ENCODE peak calls at places on chromosome 4, in four cellular contexts. J is HepG2, M is GM12878, X is K562. Z is an unnamed sample.

GRCh38 chr4:105343523-105343931 is 130.3 kb downstream of the PPA2 start:
- DNase-seq in M (no peak), J (no peak), X (no peak), Z (no peak)

GRCh38 chr4:147874109-147874508 is 142.2 kb downstream of the ARHGAP10 start:
- DNase-seq in X (no peak), J (no peak), M (no peak), Z (no peak)

GRCh38 chr4:132587626-132588025 is 561.5 kb upstream of the PCDH10 start:
- DNase-seq in M (no peak), J (no peak), X (no peak), Z (no peak)

GRCh38 chr4:130820448-130820847 is 1724.5 kb downstream of the C4orf33 start:
- DNase-seq in M (no peak), X (no peak), J (no peak), Z (no peak)

GRCh38 chr4:27368781-27369180 is 508.1 kb downstream of the STIM2 start:
- DNase-seq in J (no peak), M (no peak), X (no peak), Z (no peak)

GRCh38 chr4:110033994-110034393 is 121.3 kb downstream of the EGF start:
- DNase-seq in J (no peak), M (peak), X (no peak), Z (no peak)

GRCh38 chr4:186844059-186844681 is 120.5 kb upstream of the FAT1 start:
- DNase-seq in J (no peak), M (no peak), X (peak), Z (no peak)

GRCh38 chr4:139770361-139770760 is 104.7 kb downstream of the MGST2 start:
- DNase-seq in M (no peak), X (no peak), J (no peak), Z (no peak)

GRCh38 chr4:56772134-56772533 is 49.4 kb downstream of the SPINK2 start:
- DNase-seq in X (no peak), J (no peak), M (no peak), Z (no peak)
- TF ChIP-seq YY1 in X (no peak), J (no peak), M (no peak), Z (no peak)

GRCh38 chr4:56910172-56910967 is 2.7 kb downstream of the REST start:
- DNase-seq in X (peak), M (no peak), J (no peak), Z (no peak)
- H3K4me3 ChIP-seq in X (peak), M (peak), J (peak), Z (peak)

DNA sequence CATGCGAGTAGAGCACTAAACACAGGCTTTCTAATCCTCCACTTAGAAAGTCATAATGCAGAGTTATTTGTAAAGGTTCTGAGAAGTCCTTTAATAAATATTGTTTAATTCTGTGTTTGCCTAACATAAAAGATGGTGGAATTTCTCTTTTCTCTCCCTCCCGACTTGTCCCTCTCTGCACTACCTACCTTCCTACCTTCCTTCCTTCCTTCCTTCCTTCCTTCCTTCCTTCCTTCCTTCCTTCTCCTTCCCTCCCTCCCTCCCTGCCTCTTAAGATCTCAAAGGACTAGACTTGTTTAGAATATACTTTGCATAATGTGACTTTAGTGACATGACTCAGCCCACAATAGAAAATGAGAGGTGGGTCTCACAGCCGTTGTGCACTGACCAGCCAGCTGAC is 156.3 kb upstream of the TAPT1 start:
- DNase-seq in M (no peak), J (no peak), X (no peak), Z (no peak)
- TF ChIP-seq YY1 in M (no peak), J (no peak), X (no peak), Z (no peak)

DNA sequence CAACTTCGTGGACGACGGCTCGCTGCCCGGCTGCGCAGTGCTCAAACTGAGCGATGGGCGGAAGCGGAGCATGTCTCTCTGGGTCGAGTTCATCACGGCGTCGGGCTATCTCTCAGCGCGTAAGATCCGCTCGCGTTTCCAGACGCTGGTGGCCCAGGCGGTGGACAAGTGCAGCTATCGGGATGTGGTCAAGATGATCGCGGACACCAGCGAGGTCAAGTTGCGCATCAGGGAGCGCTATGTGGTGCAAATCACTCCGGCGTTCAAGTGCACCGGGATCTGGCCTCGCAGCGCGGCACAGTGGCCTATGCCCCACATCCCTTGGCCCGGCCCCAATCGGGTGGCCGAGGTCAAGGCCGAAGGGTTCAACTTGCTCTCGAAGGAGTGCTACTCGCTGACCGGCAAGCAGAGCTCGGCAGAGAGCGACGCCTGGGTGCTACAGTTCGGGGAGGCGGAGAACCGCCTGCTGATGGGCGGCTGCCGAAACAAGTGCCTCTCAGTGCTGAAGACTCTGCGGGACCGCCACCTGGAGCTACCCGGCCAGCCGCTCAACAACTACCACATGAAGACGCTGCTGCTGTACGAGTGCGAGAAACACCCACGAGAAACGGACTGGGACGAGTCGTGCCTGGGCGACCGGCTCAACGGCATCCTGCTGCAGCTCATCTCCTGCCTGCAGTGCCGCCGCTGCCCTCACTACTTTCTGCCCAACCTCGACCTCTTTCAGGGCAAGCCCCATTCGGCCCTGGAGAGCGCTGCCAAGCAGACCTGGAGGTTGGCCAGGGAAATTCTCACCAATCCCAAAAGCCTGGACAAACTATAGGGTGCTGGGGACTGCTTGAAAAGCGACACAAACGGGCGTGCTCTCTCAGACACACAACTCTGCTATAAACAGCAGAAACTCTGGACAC is 1.6 kb downstream of the MAB21L2 start:
- DNase-seq in X (no peak), M (no peak), J (no peak), Z (no peak)
- H3K4me3 ChIP-seq in X (no peak), M (no peak), J (no peak), Z (peak)

DNA sequence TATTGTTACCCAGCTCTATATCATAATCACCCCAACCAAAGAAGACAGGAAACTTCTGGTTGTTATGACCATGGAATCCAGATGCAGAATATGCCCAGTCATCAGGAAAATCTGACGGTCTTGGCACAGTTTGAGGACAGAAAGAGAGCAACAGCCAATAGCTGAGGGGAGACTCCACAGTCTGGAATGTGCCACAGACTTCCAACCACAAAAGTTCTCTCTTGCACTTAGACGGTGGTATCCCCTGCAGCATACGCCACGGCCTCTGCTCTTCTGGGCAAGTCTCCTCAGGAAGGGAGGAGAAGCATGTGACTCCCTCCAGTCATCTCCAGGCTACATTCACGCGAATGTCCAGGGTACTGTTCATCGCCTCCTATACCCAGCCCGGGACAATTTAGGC is 18.4 kb downstream of the ZNF827 start:
- DNase-seq in X (no peak), J (no peak), M (no peak), Z (no peak)
- TF ChIP-seq YY1 in X (no peak), J (no peak), M (no peak), Z (no peak)

GRCh38 chr4:121953860-121954259 is 2.0 kb upstream of the TRPC3 start:
- DNase-seq in X (no peak), J (no peak), M (no peak), Z (no peak)

GRCh38 chr4:121950680-121951569 is 935 bp downstream of the TRPC3 start:
- DNase-seq in M (no peak), J (no peak), X (peak), Z (no peak)

GRCh38 chr4:121951570-121952110 is at the start of gene TRPC3:
- DNase-seq in M (no peak), J (no peak), X (peak), Z (no peak)

GRCh38 chr4:121950212-121950679 is 1.6 kb downstream of the TRPC3 start:
- DNase-seq in M (no peak), X (peak), J (peak), Z (peak)

GRCh38 chr4:121952290-121952689 is 430 bp upstream of the TRPC3 start:
- DNase-seq in J (no peak), X (no peak), M (no peak), Z (no peak)
- H3K4me3 ChIP-seq in J (no peak), X (no peak), M (peak), Z (no peak)

DNA sequence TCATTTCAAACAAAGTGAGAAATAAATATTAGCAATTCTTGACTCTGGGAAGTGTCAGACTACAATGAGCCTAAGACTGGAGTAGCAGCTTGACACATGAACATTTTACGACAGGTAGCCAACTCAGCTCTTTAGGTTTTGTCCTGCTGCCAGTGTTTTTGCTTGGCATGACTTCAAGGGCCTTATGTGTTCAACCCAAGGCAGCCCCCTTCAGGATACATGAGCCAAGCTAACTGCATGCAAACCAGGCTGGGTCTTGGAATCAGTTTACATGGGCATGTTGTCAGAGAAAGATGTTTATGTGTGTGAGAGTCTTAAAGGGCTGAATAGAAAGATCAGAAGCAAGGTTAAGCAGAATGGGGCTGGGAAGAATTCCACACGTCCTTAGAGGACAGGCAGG is 97.4 kb downstream of the NKX6-1 start:
- DNase-seq in M (no peak), X (no peak), J (no peak), Z (no peak)
- TF ChIP-seq YY1 in M (no peak), X (no peak), J (no peak), Z (no peak)

DNA sequence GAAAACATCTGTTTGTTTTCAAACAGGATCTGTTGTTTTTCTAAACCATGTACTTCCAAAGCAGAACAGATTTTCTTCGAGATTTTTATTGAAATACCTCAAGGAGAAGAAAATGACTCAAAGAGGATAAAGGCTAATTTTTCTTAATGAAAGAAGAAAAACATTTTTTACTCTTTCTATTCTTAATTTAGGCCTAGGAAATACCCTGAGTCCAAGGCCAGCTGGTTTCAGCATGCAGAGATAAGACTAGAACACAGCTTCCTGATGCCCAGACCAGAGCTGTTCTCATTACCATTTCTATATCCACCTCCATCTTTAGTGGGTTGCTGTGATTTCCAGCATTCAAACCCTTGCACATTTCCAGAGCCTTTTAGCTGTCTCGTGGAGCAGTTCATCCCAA is 18.3 kb downstream of the GAB1 start:
- DNase-seq in X (no peak), J (no peak), M (no peak), Z (no peak)
- H3K4me3 ChIP-seq in X (no peak), J (no peak), M (no peak), Z (no peak)

DNA sequence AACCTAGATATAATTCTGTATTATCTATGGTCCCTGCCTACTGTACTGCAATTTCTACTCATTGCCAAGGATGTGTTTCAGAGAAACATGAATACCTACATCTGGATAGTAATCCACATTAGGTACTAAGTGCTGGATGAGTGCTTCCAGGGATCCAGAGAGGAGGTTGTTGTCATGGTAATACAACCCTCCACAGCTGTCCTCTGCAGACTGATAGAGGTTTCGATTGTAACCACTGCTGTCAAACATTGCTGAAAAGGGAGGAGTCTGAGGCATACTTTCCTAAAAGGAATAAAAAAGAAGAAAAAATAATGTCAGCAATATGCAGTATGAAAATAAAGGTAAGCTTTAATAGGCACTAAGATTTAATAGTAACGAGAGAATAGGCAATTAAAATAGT is 12.5 kb downstream of the RASGEF1B start:
- DNase-seq in J (no peak), M (no peak), X (no peak), Z (no peak)
- TF ChIP-seq YY1 in J (no peak), M (no peak), X (no peak), Z (no peak)

DNA sequence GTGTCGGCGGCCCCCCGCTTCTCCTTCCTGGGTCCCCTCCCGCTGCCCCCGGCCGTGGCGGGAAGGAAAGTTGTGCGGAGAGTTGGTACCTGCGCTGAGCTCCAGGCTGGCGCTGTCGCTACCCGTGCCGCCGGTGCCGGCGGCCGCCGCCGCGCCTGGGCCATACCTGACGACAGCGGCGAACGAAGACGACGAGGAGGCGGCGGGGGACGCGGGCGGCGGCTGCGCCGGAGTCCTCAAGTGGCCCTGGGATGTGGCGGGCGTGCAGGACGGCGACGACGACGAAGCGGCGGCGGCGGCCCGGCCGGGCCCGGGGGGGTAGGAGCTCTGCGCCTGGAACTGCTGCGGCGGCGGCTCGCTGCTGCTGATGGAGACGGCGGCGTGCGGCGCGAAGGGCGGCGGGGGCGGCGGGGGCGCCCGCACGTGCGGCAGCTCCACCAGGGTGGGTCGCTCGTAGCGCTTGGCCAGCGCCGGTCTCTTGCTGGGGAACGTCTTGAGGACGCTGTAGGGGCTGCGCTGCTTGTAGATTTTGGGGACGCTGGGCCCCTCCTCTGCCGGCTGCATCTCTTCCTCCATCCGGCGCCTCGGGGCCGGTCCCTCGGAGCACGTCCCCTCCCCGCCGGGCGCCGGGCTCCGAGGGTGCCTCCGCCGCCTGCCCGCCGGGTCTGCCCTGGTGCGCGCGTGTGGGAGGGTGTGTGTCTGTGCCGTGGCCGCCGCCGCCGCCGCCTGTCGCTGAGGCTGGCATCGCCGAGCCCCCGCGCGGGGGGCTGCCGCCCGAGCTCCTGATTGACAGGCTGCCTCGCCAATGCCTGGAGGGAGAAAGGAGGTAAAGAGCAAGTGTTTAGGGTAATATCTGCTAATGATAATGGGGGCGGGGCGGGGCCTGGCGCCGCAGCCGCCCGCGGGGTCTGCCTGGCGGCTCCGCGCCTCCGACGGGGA is 618 bp downstream of the BEND4 start:
- DNase-seq in X (no peak), J (no peak), M (no peak), Z (peak)
- H3K4me3 ChIP-seq in X (no peak), J (no peak), M (peak), Z (peak)

Z was measured in NT2/D1.